ENCODE peak calls at places on chromosomes 1 and 21, in six cellular contexts. One of them, this sample, is unnamed. For H3K27me3 and H3K36me3, the result is how much of the 10 kb centered on the place peaks cover.

GRCh38 chr1:72851597-72851996 is 569.3 kb upstream of the NEGR1 start:
- DNase-seq in breast epithelium: no peak
- DNase-seq in mesendoderm: peak
- DNase-seq in Karpas-422: no peak
- DNase-seq in GM06990: no peak
- DNase-seq in suprapubic skin: no peak
- DNase-seq in this sample: no peak

GRCh38 chr1:98331232-98331631 is 330.3 kb upstream of the SNX7 start:
- DNase-seq in breast epithelium: no peak
- DNase-seq in mesendoderm: no peak
- DNase-seq in Karpas-422: no peak
- DNase-seq in GM06990: no peak
- DNase-seq in suprapubic skin: no peak
- DNase-seq in this sample: no peak

GRCh38 chr1:219459321-219460105 is 153.4 kb downstream of the ZC3H11B start:
- DNase-seq in breast epithelium: no peak
- DNase-seq in mesendoderm: no peak
- DNase-seq in Karpas-422: no peak
- DNase-seq in GM06990: no peak
- DNase-seq in suprapubic skin: no peak
- DNase-seq in this sample: no peak

GRCh38 chr1:93878501-93878888 is 511 bp downstream of the DNTTIP2 start:
- DNase-seq in breast epithelium: peak
- DNase-seq in mesendoderm: peak
- DNase-seq in Karpas-422: peak
- DNase-seq in GM06990: peak
- DNase-seq in suprapubic skin: peak
- DNase-seq in this sample: peak

GRCh38 chr1:233127157-233127556 is 168.4 kb downstream of the PCNX2 start:
- DNase-seq in breast epithelium: no peak
- DNase-seq in mesendoderm: peak
- DNase-seq in Karpas-422: no peak
- DNase-seq in GM06990: no peak
- DNase-seq in suprapubic skin: no peak
- DNase-seq in this sample: no peak

GRCh38 chr1:2574350-2574749 is 12.2 kb upstream of the PRXL2B start:
- DNase-seq in breast epithelium: no peak
- DNase-seq in mesendoderm: no peak
- DNase-seq in Karpas-422: no peak
- DNase-seq in GM06990: no peak
- DNase-seq in suprapubic skin: no peak
- DNase-seq in this sample: no peak

GRCh38 chr1:200732438-200732837 is 6.3 kb upstream of the CAMSAP2 start:
- DNase-seq in breast epithelium: no peak
- DNase-seq in mesendoderm: no peak
- DNase-seq in Karpas-422: no peak
- DNase-seq in GM06990: no peak
- DNase-seq in suprapubic skin: no peak
- DNase-seq in this sample: no peak

GRCh38 chr1:31581821-31582810 is 5.8 kb downstream of the TINAGL1 start:
- DNase-seq in breast epithelium: no peak
- DNase-seq in mesendoderm: peak
- DNase-seq in Karpas-422: no peak
- DNase-seq in GM06990: no peak
- DNase-seq in suprapubic skin: no peak
- DNase-seq in this sample: no peak

GRCh38 chr1:48493970-48494769 is 22.2 kb upstream of the SPATA6 start:
- DNase-seq in breast epithelium: no peak
- DNase-seq in mesendoderm: peak
- DNase-seq in Karpas-422: no peak
- DNase-seq in GM06990: no peak
- DNase-seq in suprapubic skin: no peak
- DNase-seq in this sample: no peak

GRCh38 chr21:44875341-44875740 is 1.9 kb upstream of the PTTG1IP start:
- DNase-seq in breast epithelium: no peak
- DNase-seq in mesendoderm: no peak
- DNase-seq in Karpas-422: no peak
- DNase-seq in GM06990: no peak
- DNase-seq in suprapubic skin: no peak
- DNase-seq in this sample: no peak

GRCh38 chr1:224800486-224801119 is 128.9 kb upstream of the DNAH14 start:
- DNase-seq in breast epithelium: no peak
- DNase-seq in mesendoderm: no peak
- DNase-seq in Karpas-422: no peak
- DNase-seq in GM06990: no peak
- DNase-seq in suprapubic skin: no peak
- DNase-seq in this sample: peak

GRCh38 chr1:169240449-169241242 is 127.0 kb downstream of the NME7 start:
- DNase-seq in breast epithelium: no peak
- DNase-seq in mesendoderm: peak
- DNase-seq in Karpas-422: no peak
- DNase-seq in GM06990: no peak
- DNase-seq in suprapubic skin: no peak
- DNase-seq in this sample: no peak

GRCh38 chr1:78015148-78015547 is 10.4 kb downstream of the DNAJB4 start:
- DNase-seq in breast epithelium: no peak
- DNase-seq in mesendoderm: no peak
- DNase-seq in Karpas-422: no peak
- DNase-seq in GM06990: no peak
- DNase-seq in suprapubic skin: no peak
- DNase-seq in this sample: no peak

GRCh38 chr1:207787776-207788175 is 35.9 kb downstream of the CD46 start:
- DNase-seq in breast epithelium: no peak
- DNase-seq in mesendoderm: no peak
- DNase-seq in Karpas-422: peak
- DNase-seq in GM06990: no peak
- DNase-seq in suprapubic skin: no peak
- DNase-seq in this sample: no peak

GRCh38 chr1:18118491-18118890 is 10.9 kb downstream of the IGSF21 start:
- DNase-seq in breast epithelium: no peak
- DNase-seq in mesendoderm: no peak
- DNase-seq in Karpas-422: no peak
- DNase-seq in GM06990: no peak
- DNase-seq in suprapubic skin: no peak
- DNase-seq in this sample: no peak

GRCh38 chr1:22190251-22190650 is 47.4 kb upstream of the WNT4 start:
- DNase-seq in breast epithelium: no peak
- DNase-seq in mesendoderm: no peak
- DNase-seq in Karpas-422: no peak
- DNase-seq in GM06990: no peak
- DNase-seq in suprapubic skin: no peak
- DNase-seq in this sample: no peak

DNA sequence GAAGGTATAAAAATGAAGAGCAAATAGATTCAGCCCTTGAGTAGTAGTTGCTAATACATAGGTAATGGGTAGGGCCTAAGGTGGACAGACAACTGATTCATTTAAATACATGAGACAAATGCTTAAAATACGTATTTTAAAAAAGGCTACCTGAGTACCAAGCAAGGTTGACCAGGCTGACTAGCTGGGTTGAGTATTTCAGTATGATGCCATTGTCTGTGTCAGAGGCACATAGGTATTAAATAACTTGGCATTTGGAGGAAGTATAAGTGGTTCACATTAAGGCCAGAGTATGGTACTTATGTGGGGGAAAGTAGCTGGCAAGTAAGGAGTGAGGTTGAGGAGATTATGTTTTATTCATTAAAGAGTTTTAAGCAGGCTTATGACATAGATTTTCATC is 19.4 kb downstream of the NEK7 start:
- DNase-seq in breast epithelium: no peak
- DNase-seq in mesendoderm: no peak
- DNase-seq in Karpas-422: no peak
- DNase-seq in GM06990: no peak
- DNase-seq in suprapubic skin: no peak
- DNase-seq in this sample: no peak
- H3K4me3 ChIP-seq in breast epithelium: no peak
- H3K4me3 ChIP-seq in mesendoderm: no peak
- H3K4me3 ChIP-seq in Karpas-422: no peak
- H3K4me3 ChIP-seq in GM06990: no peak
- H3K4me3 ChIP-seq in suprapubic skin: no peak
- H3K4me3 ChIP-seq in this sample: no peak

GRCh38 chr1:245501635-245502034 is 346.9 kb downstream of the KIF26B start:
- DNase-seq in breast epithelium: no peak
- DNase-seq in mesendoderm: no peak
- DNase-seq in Karpas-422: no peak
- DNase-seq in GM06990: no peak
- DNase-seq in suprapubic skin: no peak
- DNase-seq in this sample: no peak

GRCh38 chr1:245500546-245500945 is 345.8 kb downstream of the KIF26B start:
- DNase-seq in breast epithelium: no peak
- DNase-seq in mesendoderm: peak
- DNase-seq in Karpas-422: peak
- DNase-seq in GM06990: no peak
- DNase-seq in suprapubic skin: no peak
- DNase-seq in this sample: no peak

GRCh38 chr1:245503548-245503947 is 348.8 kb downstream of the KIF26B start:
- DNase-seq in breast epithelium: no peak
- DNase-seq in mesendoderm: no peak
- DNase-seq in Karpas-422: no peak
- DNase-seq in GM06990: no peak
- DNase-seq in suprapubic skin: no peak
- DNase-seq in this sample: no peak
- H3K27me3 ChIP-seq in breast epithelium: under half
- H3K27me3 ChIP-seq in mesendoderm: under half
- H3K27me3 ChIP-seq in Karpas-422: under half
- H3K27me3 ChIP-seq in GM06990: under half
- H3K27me3 ChIP-seq in suprapubic skin: under half
- H3K27me3 ChIP-seq in this sample: under half

DNA sequence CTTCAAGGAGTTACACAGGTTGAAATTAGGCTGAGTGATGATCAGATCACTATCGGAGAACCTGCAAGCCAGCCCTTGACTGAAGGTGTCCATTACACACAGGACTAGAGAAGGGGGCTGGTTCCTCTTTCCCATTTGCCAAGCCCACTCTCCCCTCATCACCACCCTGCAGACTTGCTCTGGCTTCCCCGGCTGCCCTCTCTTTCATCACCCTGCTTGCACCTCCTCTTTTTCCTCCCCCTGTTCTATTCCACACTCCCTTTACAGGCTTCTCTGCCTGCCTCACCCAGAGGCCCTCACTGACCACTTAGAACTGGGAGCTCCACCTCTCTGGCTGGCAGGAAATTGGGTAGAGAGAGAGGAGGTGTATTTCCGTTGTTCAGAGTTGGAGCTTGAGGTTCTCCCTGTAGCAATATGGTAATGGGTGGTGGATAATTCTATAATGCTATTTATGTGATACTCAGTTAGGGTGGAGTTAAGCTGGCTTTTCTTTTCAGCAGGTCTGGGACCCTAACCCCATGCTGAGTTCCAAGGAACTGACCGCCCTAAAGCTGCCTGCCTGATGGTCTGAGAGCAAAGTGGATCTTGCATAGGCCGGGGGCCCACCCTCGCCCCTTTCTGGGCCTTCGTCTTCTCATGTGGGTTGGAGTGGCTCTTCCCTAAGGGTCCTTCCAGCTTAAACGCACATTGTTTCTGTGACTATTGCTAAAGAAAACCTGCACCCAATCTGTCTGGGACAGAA is 111.8 kb upstream of the ADAR start:
- DNase-seq in breast epithelium: no peak
- DNase-seq in mesendoderm: no peak
- DNase-seq in Karpas-422: no peak
- DNase-seq in GM06990: no peak
- DNase-seq in suprapubic skin: no peak
- DNase-seq in this sample: no peak
- H3K36me3 ChIP-seq in breast epithelium: under half
- H3K36me3 ChIP-seq in mesendoderm: under half
- H3K36me3 ChIP-seq in Karpas-422: under half
- H3K36me3 ChIP-seq in GM06990: under half
- H3K36me3 ChIP-seq in suprapubic skin: under half
- H3K36me3 ChIP-seq in this sample: under half

GRCh38 chr1:240705584-240705983 is 93.6 kb upstream of the GREM2 start:
- DNase-seq in breast epithelium: no peak
- DNase-seq in mesendoderm: no peak
- DNase-seq in Karpas-422: no peak
- DNase-seq in GM06990: no peak
- DNase-seq in suprapubic skin: no peak
- DNase-seq in this sample: no peak
- H3K4me3 ChIP-seq in breast epithelium: no peak
- H3K4me3 ChIP-seq in mesendoderm: no peak
- H3K4me3 ChIP-seq in Karpas-422: no peak
- H3K4me3 ChIP-seq in GM06990: no peak
- H3K4me3 ChIP-seq in suprapubic skin: no peak
- H3K4me3 ChIP-seq in this sample: no peak

GRCh38 chr1:53061859-53062714 is at the start of gene PODN:
- DNase-seq in breast epithelium: peak
- DNase-seq in mesendoderm: no peak
- DNase-seq in Karpas-422: no peak
- DNase-seq in GM06990: no peak
- DNase-seq in suprapubic skin: peak
- DNase-seq in this sample: peak
- H3K27me3 ChIP-seq in breast epithelium: under half
- H3K27me3 ChIP-seq in mesendoderm: under half
- H3K27me3 ChIP-seq in Karpas-422: under half
- H3K27me3 ChIP-seq in GM06990: under half
- H3K27me3 ChIP-seq in suprapubic skin: under half
- H3K27me3 ChIP-seq in this sample: half or more

DNA sequence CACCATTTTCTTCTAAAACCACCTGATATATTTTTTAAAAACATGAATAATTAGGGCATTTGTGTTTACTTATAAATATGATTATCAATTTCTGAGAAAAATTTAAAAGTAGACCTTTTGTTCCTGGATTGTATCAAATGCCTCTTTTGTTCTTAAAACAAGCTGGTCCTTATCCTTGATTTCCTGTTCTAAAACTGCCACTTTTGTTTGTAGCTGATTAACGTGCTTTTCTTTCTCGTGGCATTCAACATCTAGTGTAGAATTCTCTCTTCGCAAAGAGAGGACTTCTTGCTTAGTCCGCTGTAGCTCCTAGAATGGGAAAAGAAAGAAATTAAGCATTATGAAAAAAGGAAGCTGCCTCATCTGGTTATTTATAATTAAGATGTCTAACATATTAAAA is 25.0 kb downstream of the SASS6 start:
- DNase-seq in breast epithelium: no peak
- DNase-seq in mesendoderm: no peak
- DNase-seq in Karpas-422: no peak
- DNase-seq in GM06990: no peak
- DNase-seq in suprapubic skin: no peak
- DNase-seq in this sample: no peak
- H3K36me3 ChIP-seq in breast epithelium: under half
- H3K36me3 ChIP-seq in mesendoderm: under half
- H3K36me3 ChIP-seq in Karpas-422: half or more
- H3K36me3 ChIP-seq in GM06990: under half
- H3K36me3 ChIP-seq in suprapubic skin: under half
- H3K36me3 ChIP-seq in this sample: under half